ENCODE peak calls at places on chromosomes 1 and 21, in ten cellular contexts. F is G401; Y is AG20443; S is GDM1; N is right cardiac atrium; M is activated naive CD4-positive, alpha-beta T cell; G is stimulated activated CD8-positive, alpha-beta memory T cell treated with anti-CD3 and anti-CD28 coated beads, Interleukin-15, amount 100 ng/mL, for 24 hours; D is T-helper 1 cell; A is RPMI7951; E is spleen. C is an unnamed sample.

GRCh38 chr1:31957701-31958674 is 19.8 kb upstream of the PTP4A2 start:
- DNase-seq in F (no peak), Y (no peak), S (peak), N (no peak), M (no peak), G (no peak), D (peak), A (no peak), E (no peak), C (no peak)

GRCh38 chr21:45829566-45830147 is 151.9 kb upstream of the COL6A1 start:
- DNase-seq in F (no peak), Y (no peak), S (no peak), N (no peak), M (no peak), G (no peak), D (no peak), A (no peak), E (peak), C (no peak)

GRCh38 chr1:13593511-13594131 is 10.0 kb downstream of the PDPN start:
- DNase-seq in F (no peak), Y (peak), S (no peak), N (peak), M (no peak), G (no peak), D (no peak), A (peak), E (no peak), C (no peak)

GRCh38 chr1:21843996-21844395 is 31.9 kb downstream of the LDLRAD2 start:
- DNase-seq in F (no peak), Y (no peak), S (no peak), N (no peak), M (no peak), G (no peak), D (no peak), A (no peak), E (no peak), C (no peak)

GRCh38 chr1:87980494-87980893 is 651.8 kb downstream of the LMO4 start:
- DNase-seq in F (no peak), Y (no peak), S (no peak), N (no peak), M (no peak), G (no peak), D (no peak), A (no peak), E (no peak), C (no peak)

GRCh38 chr1:25565188-25565591 is 21.8 kb downstream of the LDLRAP1 start:
- DNase-seq in F (no peak), Y (no peak), S (no peak), N (no peak), M (no peak), G (no peak), D (peak), A (no peak), E (no peak), C (no peak)

GRCh38 chr1:159188375-159188788 is 16.3 kb upstream of the ACKR1 start:
- DNase-seq in F (peak), Y (peak), S (no peak), N (peak), M (no peak), G (no peak), D (peak), A (peak), E (peak), C (peak)

GRCh38 chr1:1359316-1359667 is 937 bp upstream of the MXRA8 start:
- DNase-seq in F (no peak), Y (peak), S (no peak), N (peak), M (no peak), G (no peak), D (no peak), A (peak), E (peak), C (peak)

GRCh38 chr1:62462370-62462769 is 25.5 kb downstream of the USP1 start:
- DNase-seq in F (no peak), Y (no peak), S (no peak), N (no peak), M (no peak), G (no peak), D (no peak), A (no peak), E (no peak), C (no peak)

GRCh38 chr1:198556969-198557368 is 16.5 kb upstream of the ATP6V1G3 start:
- DNase-seq in F (no peak), Y (no peak), S (peak), N (peak), M (no peak), G (peak), D (peak), A (peak), E (peak), C (no peak)

GRCh38 chr1:116325922-116326321 is 47.1 kb upstream of the ATP1A1 start:
- DNase-seq in F (no peak), Y (no peak), S (no peak), N (no peak), M (no peak), G (no peak), D (peak), A (no peak), E (no peak), C (no peak)

GRCh38 chr1:32706491-32706890 is 3.9 kb upstream of the SYNC start:
- DNase-seq in F (no peak), Y (no peak), S (no peak), N (no peak), M (no peak), G (no peak), D (no peak), A (no peak), E (no peak), C (no peak)

GRCh38 chr21:34911360-34911759 is 137.7 kb downstream of the RUNX1 start:
- DNase-seq in F (no peak), Y (no peak), S (peak), N (no peak), M (no peak), G (no peak), D (no peak), A (no peak), E (peak), C (no peak)

GRCh38 chr1:157274698-157275534 is 136.7 kb upstream of the ETV3 start:
- DNase-seq in F (no peak), Y (peak), S (no peak), N (no peak), M (no peak), G (no peak), D (no peak), A (peak), E (no peak), C (peak)

GRCh38 chr1:30260318-30260717 is 463.1 kb downstream of the MATN1 start:
- DNase-seq in F (no peak), Y (no peak), S (no peak), N (no peak), M (no peak), G (no peak), D (no peak), A (no peak), E (no peak), C (no peak)

GRCh38 chr1:88608139-88608943 is 75.7 kb upstream of the PKN2 start:
- DNase-seq in F (no peak), Y (peak), S (no peak), N (no peak), M (no peak), G (no peak), D (peak), A (peak), E (no peak), C (peak)